ENCODE peak calls at places on chromosomes 11 and 22, in six cellular contexts. V, Q, W, M, G and L are unnamed samples.

GRCh38 chr22:29479417-29480261 is at the start of gene NEFH:
- DNase-seq in G (peak), V (no peak), Q (no peak), M (no peak), W (peak), L (no peak)

GRCh38 chr22:19057999-19058491 is 64.2 kb downstream of the DGCR2 start:
- DNase-seq in Q (no peak), G (no peak), W (no peak), M (no peak), V (no peak), L (no peak)

GRCh38 chr11:71086687-71087258 is 165.6 kb downstream of the SHANK2 start:
- DNase-seq in G (peak), V (no peak), M (peak), Q (no peak), W (peak), L (peak)

GRCh38 chr11:62919898-62920640 is 1.1 kb downstream of the CHRM1 start:
- DNase-seq in M (no peak), W (no peak), V (no peak), G (peak), Q (no peak), L (no peak)

GRCh38 chr11:44804449-44805151 is 77.8 kb downstream of the TSPAN18 start:
- DNase-seq in M (no peak), V (no peak), W (no peak), Q (no peak), G (no peak), L (no peak)

GRCh38 chr22:11307996-11308395 is 4220.0 kb upstream of the OR11H1 start:
- DNase-seq in G (no peak), Q (no peak), W (no peak), M (no peak), V (no peak), L (no peak)

GRCh38 chr11:45988922-45989321 is 66.5 kb downstream of the LARGE2 start:
- DNase-seq in W (no peak), G (no peak), M (no peak), Q (no peak), V (no peak), L (no peak)

GRCh38 chr22:42708393-42708792 is 12.3 kb downstream of the A4GALT start:
- DNase-seq in W (no peak), M (no peak), V (no peak), G (no peak), Q (no peak), L (no peak)

GRCh38 chr11:128552783-128553661 is 34.3 kb downstream of the ETS1 start:
- DNase-seq in V (peak), M (no peak), W (no peak), G (no peak), Q (no peak), L (no peak)

GRCh38 chr11:110428956-110429613 is 663 bp upstream of the FDX1 start:
- DNase-seq in W (no peak), G (no peak), Q (no peak), V (no peak), M (no peak), L (no peak)

GRCh38 chr22:40904101-40904500 is 42.2 kb upstream of the DNAJB7 start:
- DNase-seq in V (no peak), M (no peak), G (no peak), Q (no peak), W (no peak), L (no peak)

GRCh38 chr11:26960265-26960664 is 33.6 kb upstream of the FIBIN start:
- DNase-seq in V (no peak), G (no peak), M (no peak), Q (no peak), W (no peak), L (no peak)

GRCh38 chr11:12642040-12642439 is 32.2 kb upstream of the TEAD1 start:
- DNase-seq in G (no peak), V (no peak), W (no peak), Q (no peak), M (peak), L (no peak)

GRCh38 chr11:122178795-122179194 is 62.8 kb upstream of the BLID start:
- DNase-seq in V (no peak), G (no peak), Q (no peak), M (no peak), W (no peak), L (no peak)

DNA sequence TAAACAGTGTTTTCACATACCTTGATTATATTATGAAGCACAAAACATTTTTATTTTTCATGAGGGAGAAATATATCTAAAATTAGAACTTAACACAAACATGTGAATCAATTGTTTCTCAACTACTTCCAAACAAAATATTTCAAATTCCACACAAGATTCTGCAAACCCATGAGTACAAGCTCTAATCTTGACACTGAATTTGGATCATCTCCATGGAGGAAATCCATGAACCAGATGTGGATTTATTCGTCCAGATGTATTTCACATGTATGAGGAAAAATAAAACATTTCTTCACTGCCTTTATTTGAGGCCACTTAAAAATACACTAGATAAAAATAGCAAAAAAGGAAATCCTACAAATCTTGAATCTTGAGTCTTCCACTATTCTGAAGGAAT is 184.2 kb downstream of the SBF2 start:
- DNase-seq in Q (no peak), G (no peak), M (no peak), V (no peak), W (no peak), L (no peak)
- TF ChIP-seq ZNF274 in Q (no peak), G (no peak), M (no peak), V (no peak), W (no peak), L (no peak)

GRCh38 chr22:22546490-22546889 is 12.6 kb downstream of the PRAME start:
- DNase-seq in G (peak), W (no peak), Q (no peak), M (no peak), V (no peak), L (no peak)
- TF ChIP-seq ZNF274 in G (no peak), W (no peak), Q (no peak), M (no peak), V (no peak), L (no peak)

GRCh38 chr11:68690671-68691401 is 6.5 kb downstream of the GAL start:
- DNase-seq in M (no peak), Q (no peak), G (no peak), W (peak), V (no peak), L (no peak)
- TF ChIP-seq ZNF274 in M (no peak), Q (no peak), G (no peak), W (no peak), V (no peak), L (no peak)

GRCh38 chr11:100573911-100574513 is 113.1 kb upstream of the ARHGAP42 start:
- DNase-seq in W (no peak), V (no peak), G (no peak), Q (no peak), M (no peak), L (no peak)

GRCh38 chr11:100578966-100579365 is 108.1 kb upstream of the ARHGAP42 start:
- DNase-seq in M (no peak), W (no peak), G (no peak), V (no peak), Q (no peak), L (peak)

GRCh38 chr11:100576044-100577021 is 110.8 kb upstream of the ARHGAP42 start:
- DNase-seq in M (peak), V (peak), W (no peak), G (peak), Q (peak), L (peak)

GRCh38 chr11:100574894-100575769 is 112.0 kb upstream of the ARHGAP42 start:
- DNase-seq in Q (peak), V (no peak), G (no peak), M (peak), W (no peak), L (no peak)
- TF ChIP-seq ZNF274 in Q (no peak), V (no peak), G (no peak), M (no peak), W (no peak), L (no peak)

DNA sequence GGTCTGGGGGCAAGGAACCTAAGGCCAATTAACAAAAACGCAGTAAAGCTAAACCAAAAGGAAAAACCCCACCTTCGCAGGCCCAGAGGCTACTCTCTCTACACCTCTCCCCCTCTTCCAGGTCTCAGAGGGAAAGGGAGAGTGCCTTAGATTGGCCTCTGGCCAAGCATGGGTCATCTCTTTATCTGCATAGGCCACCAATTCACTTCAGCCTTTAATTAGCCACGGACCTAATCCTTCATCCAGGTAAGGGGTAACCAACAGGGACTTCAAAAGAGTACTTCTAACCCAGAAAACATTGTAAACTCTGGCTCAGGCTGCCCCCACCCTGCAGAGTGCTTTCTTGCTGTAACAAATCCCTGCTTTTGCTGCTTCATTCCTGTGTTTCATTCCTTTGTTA is 9.4 kb downstream of the VSTM5 start:
- DNase-seq in Q (no peak), W (no peak), V (no peak), G (no peak), M (no peak), L (no peak)
- TF ChIP-seq ZNF274 in Q (no peak), W (no peak), V (no peak), G (no peak), M (no peak), L (no peak)

GRCh38 chr11:124887667-124888013 is 10.0 kb downstream of the ROBO4 start:
- DNase-seq in V (no peak), W (no peak), G (no peak), Q (no peak), M (no peak), L (no peak)

GRCh38 chr11:124886978-124887666 is 10.5 kb downstream of the ROBO4 start:
- DNase-seq in Q (no peak), G (no peak), W (peak), M (no peak), V (no peak), L (no peak)

GRCh38 chr11:124884869-124885479 is 12.7 kb downstream of the ROBO4 start:
- DNase-seq in W (no peak), Q (no peak), M (no peak), V (no peak), G (no peak), L (no peak)

GRCh38 chr11:124884340-124884739 is 13.3 kb downstream of the ROBO4 start:
- DNase-seq in Q (no peak), G (no peak), M (no peak), V (no peak), W (no peak), L (no peak)

GRCh38 chr11:124886476-124886875 is 11.2 kb downstream of the ROBO4 start:
- DNase-seq in W (peak), M (no peak), V (no peak), G (no peak), Q (no peak), L (no peak)
- TF ChIP-seq ZNF274 in W (no peak), M (no peak), V (no peak), G (no peak), Q (no peak), L (no peak)

GRCh38 chr11:68974421-68975194 is 6.2 kb downstream of the MRGPRD start:
- DNase-seq in M (no peak), W (peak), Q (peak), V (no peak), G (peak), L (peak)
- TF ChIP-seq ZNF274 in M (no peak), W (no peak), Q (no peak), V (no peak), G (no peak), L (no peak)

DNA sequence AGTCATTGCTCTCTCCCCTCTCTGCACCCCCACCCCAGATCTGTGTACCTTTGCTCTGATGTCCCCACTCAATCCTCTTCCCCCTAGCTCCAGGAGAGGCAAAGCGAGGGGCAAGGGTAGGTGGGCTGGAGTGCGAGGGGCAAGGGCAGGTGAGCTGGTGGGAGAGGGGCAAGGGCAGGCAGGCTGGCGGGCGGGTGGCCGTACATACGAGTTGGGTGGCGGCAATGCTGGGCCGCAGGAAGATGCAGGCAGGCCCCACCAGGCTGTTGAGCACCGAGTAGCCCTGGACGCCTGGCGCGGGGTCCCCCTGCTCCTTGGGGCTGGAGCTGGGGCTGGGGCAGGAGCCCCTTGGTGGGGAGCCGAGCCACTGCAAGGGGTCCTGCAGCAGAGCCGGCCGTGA is 908 bp downstream of the CABP2 start:
- DNase-seq in Q (no peak), M (no peak), V (no peak), G (no peak), W (no peak), L (no peak)
- TF ChIP-seq ZNF274 in Q (no peak), M (no peak), V (no peak), G (no peak), W (no peak), L (no peak)

GRCh38 chr11:72347691-72348090 is 86.6 kb downstream of the CLPB start:
- DNase-seq in G (no peak), W (no peak), M (no peak), V (no peak), Q (no peak), L (no peak)

GRCh38 chr11:72350752-72351151 is 83.6 kb downstream of the CLPB start:
- DNase-seq in M (no peak), W (no peak), G (no peak), Q (no peak), V (no peak), L (no peak)

GRCh38 chr11:72348250-72348649 is 86.1 kb downstream of the CLPB start:
- DNase-seq in M (no peak), V (no peak), Q (no peak), G (no peak), W (no peak), L (no peak)

GRCh38 chr11:72349053-72349452 is 85.3 kb downstream of the CLPB start:
- DNase-seq in V (no peak), M (no peak), W (no peak), G (no peak), Q (no peak), L (no peak)

GRCh38 chr11:72349616-72350218 is 84.6 kb downstream of the CLPB start:
- DNase-seq in W (no peak), M (no peak), Q (no peak), G (no peak), V (no peak), L (no peak)
- TF ChIP-seq ZNF274 in W (no peak), M (no peak), Q (no peak), G (no peak), V (no peak), L (no peak)

DNA sequence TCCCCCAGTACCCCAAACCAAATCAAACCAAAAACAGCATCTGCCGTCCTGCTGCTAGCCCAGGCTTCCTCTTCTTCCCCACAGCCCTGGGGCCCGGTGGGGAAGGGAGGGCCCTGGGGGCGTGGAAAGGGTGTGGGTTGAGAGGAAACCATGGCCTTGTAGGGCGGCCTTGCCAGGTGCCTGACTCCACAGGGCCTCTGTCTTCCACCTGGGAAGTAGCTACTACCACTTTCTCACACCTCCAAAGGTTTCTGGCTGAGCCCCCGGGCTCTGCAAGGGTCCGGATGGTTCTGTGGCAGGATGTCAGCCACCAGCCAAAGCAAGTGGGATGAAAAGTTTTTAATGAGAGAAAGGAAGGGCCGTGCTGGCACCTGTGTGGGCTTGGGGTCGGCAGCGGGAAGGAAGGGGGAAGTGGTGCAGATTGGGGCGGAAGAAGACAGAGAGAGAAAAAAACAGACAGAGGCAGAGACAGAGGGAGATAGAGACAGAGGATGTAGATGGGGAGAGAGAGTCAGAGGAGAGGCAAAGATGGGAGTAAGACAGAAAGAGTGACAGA is 10.5 kb downstream of the TPST2 start:
- DNase-seq in W (no peak), G (no peak), Q (no peak), M (no peak), V (peak), L (no peak)
- TF ChIP-seq ZNF274 in W (no peak), G (no peak), Q (no peak), M (no peak), V (no peak), L (no peak)